ENCODE peak calls at places on chromosomes 16 and 17, in six cellular contexts. One of them, this sample, is unnamed.

GRCh38 chr17:15273141-15273793 is 8.1 kb upstream of the PMP22 start:
- DNase-seq in amygdala: no peak
- DNase-seq in EH: peak; percentile 99
- DNase-seq in omental fat pad: no peak
- DNase-seq in stimulated activated CD4-positive, alpha-beta T cell treated with anti-CD3 and anti-CD28 coated beads, Interleukin-15, amount 100 ng/mL, for 24 hours: no peak
- DNase-seq in NCI-H2081: no peak
- DNase-seq in this sample: peak; percentile 91

GRCh38 chr17:65020284-65020683 is 36.3 kb downstream of the GNA13 start:
- DNase-seq in stimulated activated CD4-positive, alpha-beta T cell treated with anti-CD3 and anti-CD28 coated beads, Interleukin-15, amount 100 ng/mL, for 24 hours: no peak
- DNase-seq in EH: peak; percentile 83
- DNase-seq in NCI-H2081: no peak
- DNase-seq in omental fat pad: no peak
- DNase-seq in amygdala: no peak
- DNase-seq in this sample: no peak

GRCh38 chr17:2719861-2720260 is 8.3 kb upstream of the CLUH start:
- DNase-seq in EH: no peak
- DNase-seq in omental fat pad: no peak
- DNase-seq in NCI-H2081: no peak
- DNase-seq in amygdala: no peak
- DNase-seq in stimulated activated CD4-positive, alpha-beta T cell treated with anti-CD3 and anti-CD28 coated beads, Interleukin-15, amount 100 ng/mL, for 24 hours: no peak
- DNase-seq in this sample: no peak

GRCh38 chr16:81261049-81261648 is 22.7 kb downstream of the BCO1 start:
- DNase-seq in EH: peak; percentile 22
- DNase-seq in omental fat pad: no peak
- DNase-seq in stimulated activated CD4-positive, alpha-beta T cell treated with anti-CD3 and anti-CD28 coated beads, Interleukin-15, amount 100 ng/mL, for 24 hours: peak; percentile 42
- DNase-seq in amygdala: no peak
- DNase-seq in NCI-H2081: no peak
- DNase-seq in this sample: no peak

GRCh38 chr17:48603959-48604769 is 622 bp downstream of the HOXB6 start:
- DNase-seq in omental fat pad: no peak
- DNase-seq in amygdala: no peak
- DNase-seq in stimulated activated CD4-positive, alpha-beta T cell treated with anti-CD3 and anti-CD28 coated beads, Interleukin-15, amount 100 ng/mL, for 24 hours: no peak
- DNase-seq in EH: no peak
- DNase-seq in NCI-H2081: no peak
- DNase-seq in this sample: peak; percentile 84

GRCh38 chr16:5845046-5845445 is 747.5 kb upstream of the EEF2KMT start:
- DNase-seq in amygdala: no peak
- DNase-seq in stimulated activated CD4-positive, alpha-beta T cell treated with anti-CD3 and anti-CD28 coated beads, Interleukin-15, amount 100 ng/mL, for 24 hours: no peak
- DNase-seq in omental fat pad: no peak
- DNase-seq in EH: no peak
- DNase-seq in NCI-H2081: no peak
- DNase-seq in this sample: no peak

GRCh38 chr17:36705651-36706436 is 104.5 kb downstream of the MRM1 start:
- DNase-seq in omental fat pad: no peak
- DNase-seq in NCI-H2081: peak; percentile 48
- DNase-seq in stimulated activated CD4-positive, alpha-beta T cell treated with anti-CD3 and anti-CD28 coated beads, Interleukin-15, amount 100 ng/mL, for 24 hours: peak; percentile 64
- DNase-seq in amygdala: no peak
- DNase-seq in EH: peak; percentile 42
- DNase-seq in this sample: peak; percentile 37

GRCh38 chr17:56633681-56634080 is 40.2 kb downstream of the NOG start:
- DNase-seq in stimulated activated CD4-positive, alpha-beta T cell treated with anti-CD3 and anti-CD28 coated beads, Interleukin-15, amount 100 ng/mL, for 24 hours: no peak
- DNase-seq in amygdala: no peak
- DNase-seq in omental fat pad: no peak
- DNase-seq in EH: no peak
- DNase-seq in NCI-H2081: no peak
- DNase-seq in this sample: no peak

GRCh38 chr16:48383877-48384304 is 1.3 kb downstream of the SIAH1 start:
- DNase-seq in NCI-H2081: no peak
- DNase-seq in EH: no peak
- DNase-seq in amygdala: no peak
- DNase-seq in omental fat pad: no peak
- DNase-seq in stimulated activated CD4-positive, alpha-beta T cell treated with anti-CD3 and anti-CD28 coated beads, Interleukin-15, amount 100 ng/mL, for 24 hours: no peak
- DNase-seq in this sample: peak; percentile 37

GRCh38 chr16:17225551-17225950 is 245.2 kb downstream of the XYLT1 start:
- DNase-seq in omental fat pad: no peak
- DNase-seq in NCI-H2081: no peak
- DNase-seq in amygdala: no peak
- DNase-seq in EH: peak; percentile 53
- DNase-seq in stimulated activated CD4-positive, alpha-beta T cell treated with anti-CD3 and anti-CD28 coated beads, Interleukin-15, amount 100 ng/mL, for 24 hours: no peak
- DNase-seq in this sample: peak; percentile 7

This sample was measured in myocyte.